ENCODE peak calls at places on chromosomes 4 and X, in six cellular contexts. One of them, this sample, is unnamed.

GRCh38 chr4:128517096-128517738 is 229.6 kb upstream of the PGRMC2 start:
- DNase-seq in AG10803: peak
- DNase-seq in heart left ventricle: no peak
- DNase-seq in AG09319: peak
- DNase-seq in GM23338: no peak
- DNase-seq in brain microvascular endothelial cell: no peak
- DNase-seq in this sample: no peak

GRCh38 chr4:147163311-147163710 is 217.6 kb upstream of the TTC29 start:
- DNase-seq in AG09319: no peak
- DNase-seq in AG10803: peak
- DNase-seq in GM23338: no peak
- DNase-seq in heart left ventricle: no peak
- DNase-seq in brain microvascular endothelial cell: no peak
- DNase-seq in this sample: no peak

GRCh38 chr4:162016991-162017390 is 146.8 kb downstream of the FSTL5 start:
- DNase-seq in GM23338: no peak
- DNase-seq in brain microvascular endothelial cell: no peak
- DNase-seq in heart left ventricle: no peak
- DNase-seq in AG09319: no peak
- DNase-seq in AG10803: no peak
- DNase-seq in this sample: no peak

GRCh38 chr4:177177446-177178160 is 132.1 kb upstream of the NEIL3 start:
- DNase-seq in brain microvascular endothelial cell: peak
- DNase-seq in AG09319: peak
- DNase-seq in GM23338: no peak
- DNase-seq in heart left ventricle: no peak
- DNase-seq in AG10803: peak
- DNase-seq in this sample: no peak

GRCh38 chr4:4859010-4859798 is at the start of gene MSX1:
- DNase-seq in AG09319: peak
- DNase-seq in GM23338: peak
- DNase-seq in brain microvascular endothelial cell: peak
- DNase-seq in heart left ventricle: peak
- DNase-seq in AG10803: peak
- DNase-seq in this sample: peak

GRCh38 chrX:155880586-155881157 is 473 bp upstream of the VAMP7 start:
- DNase-seq in AG09319: no peak
- DNase-seq in heart left ventricle: no peak
- DNase-seq in brain microvascular endothelial cell: no peak
- DNase-seq in GM23338: no peak
- DNase-seq in AG10803: no peak
- DNase-seq in this sample: no peak

GRCh38 chr4:174212061-174212460 is 71.4 kb downstream of the FBXO8 start:
- DNase-seq in heart left ventricle: no peak
- DNase-seq in brain microvascular endothelial cell: no peak
- DNase-seq in AG10803: no peak
- DNase-seq in AG09319: no peak
- DNase-seq in GM23338: no peak
- DNase-seq in this sample: no peak

GRCh38 chr4:64068096-64068495 is 341.2 kb downstream of the TECRL start:
- DNase-seq in AG09319: no peak
- DNase-seq in brain microvascular endothelial cell: no peak
- DNase-seq in GM23338: no peak
- DNase-seq in AG10803: no peak
- DNase-seq in heart left ventricle: no peak
- DNase-seq in this sample: no peak

GRCh38 chrX:38570396-38570795 is 9.1 kb downstream of the TSPAN7 start:
- DNase-seq in heart left ventricle: no peak
- DNase-seq in GM23338: no peak
- DNase-seq in brain microvascular endothelial cell: no peak
- DNase-seq in AG10803: no peak
- DNase-seq in AG09319: no peak
- DNase-seq in this sample: no peak

GRCh38 chrX:51144828-51145442 is 187.7 kb upstream of the NUDT10 start:
- DNase-seq in AG10803: peak
- DNase-seq in GM23338: peak
- DNase-seq in heart left ventricle: no peak
- DNase-seq in brain microvascular endothelial cell: peak
- DNase-seq in AG09319: no peak
- DNase-seq in this sample: no peak

GRCh38 chr4:24226667-24227066 is 336.8 kb upstream of the PPARGC1A start:
- DNase-seq in brain microvascular endothelial cell: no peak
- DNase-seq in heart left ventricle: peak
- DNase-seq in GM23338: no peak
- DNase-seq in AG10803: peak
- DNase-seq in AG09319: peak
- DNase-seq in this sample: no peak

GRCh38 chr4:81635747-81636146 is 164.0 kb upstream of the RASGEF1B start:
- DNase-seq in AG09319: no peak
- DNase-seq in brain microvascular endothelial cell: no peak
- DNase-seq in GM23338: no peak
- DNase-seq in heart left ventricle: peak
- DNase-seq in AG10803: no peak
- DNase-seq in this sample: no peak

GRCh38 chrX:40154853-40155616 is 57.3 kb upstream of the BCOR start:
- DNase-seq in AG10803: no peak
- DNase-seq in brain microvascular endothelial cell: no peak
- DNase-seq in AG09319: no peak
- DNase-seq in heart left ventricle: peak
- DNase-seq in GM23338: peak
- DNase-seq in this sample: no peak

GRCh38 chr4:87707279-87707918 is 57.3 kb downstream of the DMP1 start:
- DNase-seq in AG09319: no peak
- DNase-seq in brain microvascular endothelial cell: no peak
- DNase-seq in heart left ventricle: no peak
- DNase-seq in GM23338: peak
- DNase-seq in AG10803: no peak
- DNase-seq in this sample: no peak

GRCh38 chrX:44314259-44314734 is 29.2 kb downstream of the EFHC2 start:
- DNase-seq in AG10803: peak
- DNase-seq in GM23338: no peak
- DNase-seq in brain microvascular endothelial cell: peak
- DNase-seq in AG09319: no peak
- DNase-seq in heart left ventricle: peak
- DNase-seq in this sample: no peak

GRCh38 chr4:124970011-124970410 is 257.5 kb upstream of the ANKRD50 start:
- DNase-seq in AG10803: peak
- DNase-seq in brain microvascular endothelial cell: peak
- DNase-seq in AG09319: no peak
- DNase-seq in GM23338: no peak
- DNase-seq in heart left ventricle: no peak
- DNase-seq in this sample: no peak

GRCh38 chr4:5471691-5472090 is 236.7 kb downstream of the EVC2 start:
- DNase-seq in GM23338: no peak
- DNase-seq in AG10803: no peak
- DNase-seq in brain microvascular endothelial cell: no peak
- DNase-seq in AG09319: no peak
- DNase-seq in heart left ventricle: no peak
- DNase-seq in this sample: no peak

GRCh38 chr4:110475881-110476818 is at the start of gene ENPEP:
- DNase-seq in AG10803: peak
- DNase-seq in AG09319: peak
- DNase-seq in GM23338: peak
- DNase-seq in brain microvascular endothelial cell: peak
- DNase-seq in heart left ventricle: peak
- DNase-seq in this sample: no peak

GRCh38 chr4:154044118-154044517 is 255.2 kb upstream of the SFRP2 start:
- DNase-seq in AG10803: peak
- DNase-seq in heart left ventricle: no peak
- DNase-seq in GM23338: no peak
- DNase-seq in AG09319: peak
- DNase-seq in brain microvascular endothelial cell: no peak
- DNase-seq in this sample: no peak

GRCh38 chr4:89898304-89898716 is 3.7 kb downstream of the MMRN1 start:
- DNase-seq in AG09319: no peak
- DNase-seq in heart left ventricle: no peak
- DNase-seq in AG10803: no peak
- DNase-seq in brain microvascular endothelial cell: no peak
- DNase-seq in GM23338: peak
- DNase-seq in this sample: no peak

GRCh38 chr4:155079866-155080265 is 128.6 kb upstream of the NPY2R start:
- DNase-seq in brain microvascular endothelial cell: peak
- DNase-seq in heart left ventricle: no peak
- DNase-seq in AG10803: peak
- DNase-seq in GM23338: no peak
- DNase-seq in AG09319: no peak
- DNase-seq in this sample: no peak

GRCh38 chr4:124104101-124104500 is 608.4 kb downstream of the ANKRD50 start:
- DNase-seq in heart left ventricle: no peak
- DNase-seq in GM23338: no peak
- DNase-seq in brain microvascular endothelial cell: no peak
- DNase-seq in AG09319: no peak
- DNase-seq in AG10803: no peak
- DNase-seq in this sample: no peak

GRCh38 chr4:121283319-121283718 is 97.5 kb downstream of the QRFPR start:
- DNase-seq in GM23338: no peak
- DNase-seq in AG10803: no peak
- DNase-seq in heart left ventricle: no peak
- DNase-seq in AG09319: no peak
- DNase-seq in brain microvascular endothelial cell: no peak
- DNase-seq in this sample: no peak

GRCh38 chr4:121380448-121381147 is at the start of gene QRFPR:
- DNase-seq in AG10803: no peak
- DNase-seq in brain microvascular endothelial cell: no peak
- DNase-seq in heart left ventricle: peak
- DNase-seq in AG09319: no peak
- DNase-seq in GM23338: peak
- DNase-seq in this sample: no peak

GRCh38 chr4:54513741-54514140 is 144.0 kb upstream of the KIT start:
- DNase-seq in heart left ventricle: no peak
- DNase-seq in brain microvascular endothelial cell: no peak
- DNase-seq in GM23338: no peak
- DNase-seq in AG10803: no peak
- DNase-seq in AG09319: no peak
- DNase-seq in this sample: no peak

GRCh38 chrX:111719426-111720210 is 38.6 kb downstream of the ALG13 start:
- DNase-seq in heart left ventricle: no peak
- DNase-seq in brain microvascular endothelial cell: peak
- DNase-seq in AG10803: peak
- DNase-seq in AG09319: no peak
- DNase-seq in GM23338: peak
- DNase-seq in this sample: no peak
- TF ChIP-seq CTCF in heart left ventricle: peak
- TF ChIP-seq CTCF in brain microvascular endothelial cell: peak
- TF ChIP-seq CTCF in AG10803: peak
- TF ChIP-seq CTCF in AG09319: peak
- TF ChIP-seq CTCF in GM23338: no peak
- TF ChIP-seq CTCF in this sample: no peak

GRCh38 chrX:14051416-14051815 is 21.7 kb upstream of the GEMIN8 start:
- DNase-seq in AG09319: no peak
- DNase-seq in brain microvascular endothelial cell: no peak
- DNase-seq in AG10803: peak
- DNase-seq in heart left ventricle: no peak
- DNase-seq in GM23338: no peak
- DNase-seq in this sample: no peak
- TF ChIP-seq CTCF in AG09319: no peak
- TF ChIP-seq CTCF in brain microvascular endothelial cell: no peak
- TF ChIP-seq CTCF in AG10803: peak
- TF ChIP-seq CTCF in heart left ventricle: no peak
- TF ChIP-seq CTCF in GM23338: no peak
- TF ChIP-seq CTCF in this sample: no peak

DNA sequence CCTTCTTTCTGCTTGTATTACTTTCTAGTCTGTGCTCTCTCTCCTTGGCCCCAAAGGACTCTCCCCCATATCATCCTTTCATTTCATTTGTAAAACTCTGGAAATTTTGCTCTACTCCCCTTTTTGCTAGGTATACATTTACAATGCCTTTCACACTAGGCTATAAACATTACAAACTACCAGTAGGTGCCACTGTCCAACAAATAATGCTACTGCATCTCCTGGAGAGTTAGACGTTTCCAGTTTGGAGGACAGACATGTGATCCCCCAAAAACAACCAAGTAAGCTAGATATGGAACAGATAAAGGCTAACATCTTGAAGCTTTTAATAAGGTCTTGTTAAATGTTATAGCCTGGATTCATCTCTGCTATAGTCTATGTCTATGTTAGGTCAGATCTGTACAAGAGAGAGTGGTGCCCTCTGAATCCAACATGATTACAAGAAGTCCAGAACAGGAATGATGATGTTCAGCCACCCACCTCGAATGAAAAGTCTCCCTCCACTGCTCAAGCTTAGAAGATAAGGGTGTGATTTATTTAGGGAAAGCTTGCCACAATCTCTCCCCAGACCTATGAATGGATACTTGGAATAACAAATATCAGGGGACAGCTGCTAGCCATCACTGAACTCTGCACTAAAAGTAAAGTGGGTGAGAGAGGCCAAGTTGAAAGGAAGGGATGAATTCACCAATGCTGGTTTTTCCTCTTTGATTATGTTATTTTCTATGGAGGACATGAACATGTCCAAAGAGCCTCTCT is 14.3 kb downstream of the CBR4 start:
- DNase-seq in heart left ventricle: no peak
- DNase-seq in GM23338: no peak
- DNase-seq in brain microvascular endothelial cell: no peak
- DNase-seq in AG09319: no peak
- DNase-seq in AG10803: peak
- DNase-seq in this sample: no peak
- TF ChIP-seq CTCF in heart left ventricle: peak
- TF ChIP-seq CTCF in GM23338: peak
- TF ChIP-seq CTCF in brain microvascular endothelial cell: peak
- TF ChIP-seq CTCF in AG09319: peak
- TF ChIP-seq CTCF in AG10803: peak
- TF ChIP-seq CTCF in this sample: peak

GRCh38 chrX:49059209-49060191 is 701 bp downstream of the CCDC120 start:
- DNase-seq in heart left ventricle: no peak
- DNase-seq in AG09319: no peak
- DNase-seq in GM23338: peak
- DNase-seq in AG10803: no peak
- DNase-seq in brain microvascular endothelial cell: no peak
- DNase-seq in this sample: no peak

GRCh38 chrX:49061916-49062315 is 3.1 kb downstream of the CCDC120 start:
- DNase-seq in heart left ventricle: no peak
- DNase-seq in brain microvascular endothelial cell: no peak
- DNase-seq in AG09319: no peak
- DNase-seq in GM23338: no peak
- DNase-seq in AG10803: no peak
- DNase-seq in this sample: no peak

GRCh38 chrX:49060914-49061313 is 2.1 kb downstream of the CCDC120 start:
- DNase-seq in AG09319: no peak
- DNase-seq in GM23338: no peak
- DNase-seq in AG10803: no peak
- DNase-seq in brain microvascular endothelial cell: no peak
- DNase-seq in heart left ventricle: no peak
- DNase-seq in this sample: no peak

GRCh38 chrX:49063715-49064114 is 4.9 kb downstream of the CCDC120 start:
- DNase-seq in heart left ventricle: no peak
- DNase-seq in GM23338: no peak
- DNase-seq in brain microvascular endothelial cell: no peak
- DNase-seq in AG10803: no peak
- DNase-seq in AG09319: no peak
- DNase-seq in this sample: no peak

DNA sequence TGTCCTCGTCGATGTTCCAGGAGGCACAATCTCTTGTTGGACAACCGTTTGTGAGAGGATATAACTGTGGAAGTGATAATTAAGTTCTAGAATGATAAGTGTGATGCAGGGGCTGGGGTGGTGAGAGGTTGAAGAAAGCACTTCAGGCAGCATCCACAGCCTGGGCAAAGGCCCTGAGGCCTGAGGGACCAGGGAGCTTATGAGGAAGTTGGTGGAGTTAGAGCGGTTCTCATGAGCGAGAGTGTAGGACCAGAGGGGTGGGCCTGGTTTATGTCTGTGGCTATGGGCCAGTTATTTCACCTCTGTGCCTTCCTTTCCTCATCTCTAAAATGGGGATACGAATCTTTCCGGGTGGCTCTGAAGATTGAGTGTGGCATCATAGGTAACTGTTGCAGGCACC is 2.7 kb downstream of the CCDC120 start:
- DNase-seq in heart left ventricle: no peak
- DNase-seq in AG09319: no peak
- DNase-seq in GM23338: no peak
- DNase-seq in brain microvascular endothelial cell: no peak
- DNase-seq in AG10803: no peak
- DNase-seq in this sample: no peak
- TF ChIP-seq CTCF in heart left ventricle: no peak
- TF ChIP-seq CTCF in AG09319: no peak
- TF ChIP-seq CTCF in GM23338: no peak
- TF ChIP-seq CTCF in brain microvascular endothelial cell: no peak
- TF ChIP-seq CTCF in AG10803: no peak
- TF ChIP-seq CTCF in this sample: no peak